ENCODE peak calls at places on chromosome 5, in eight cellular contexts. One of them, this sample, is unnamed.

GRCh38 chr5:177371705-177372533 is 12.3 kb upstream of the SLC34A1 start:
- DNase-seq in brain microvascular endothelial cell: no peak
- DNase-seq in lower lobe of right lung: no peak
- DNase-seq in keratinocyte: no peak
- DNase-seq in neuronal stem cell: no peak
- DNase-seq in foreskin keratinocyte: no peak
- DNase-seq in effector memory CD4-positive, alpha-beta T cell: no peak
- DNase-seq in mammary epithelial cell: no peak
- DNase-seq in this sample: no peak

GRCh38 chr5:115661156-115661555 is 35.3 kb upstream of the TMED7 start:
- DNase-seq in lower lobe of right lung: no peak
- DNase-seq in effector memory CD4-positive, alpha-beta T cell: no peak
- DNase-seq in brain microvascular endothelial cell: peak
- DNase-seq in neuronal stem cell: no peak
- DNase-seq in mammary epithelial cell: no peak
- DNase-seq in foreskin keratinocyte: no peak
- DNase-seq in keratinocyte: no peak
- DNase-seq in this sample: no peak

GRCh38 chr5:89265511-89266169 is 382.7 kb upstream of the MEF2C start:
- DNase-seq in foreskin keratinocyte: peak
- DNase-seq in lower lobe of right lung: no peak
- DNase-seq in brain microvascular endothelial cell: peak
- DNase-seq in effector memory CD4-positive, alpha-beta T cell: no peak
- DNase-seq in neuronal stem cell: no peak
- DNase-seq in keratinocyte: no peak
- DNase-seq in mammary epithelial cell: peak
- DNase-seq in this sample: no peak

GRCh38 chr5:403995-404394 is 39.0 kb upstream of the EXOC3 start:
- DNase-seq in lower lobe of right lung: no peak
- DNase-seq in brain microvascular endothelial cell: no peak
- DNase-seq in mammary epithelial cell: no peak
- DNase-seq in neuronal stem cell: no peak
- DNase-seq in foreskin keratinocyte: no peak
- DNase-seq in keratinocyte: no peak
- DNase-seq in effector memory CD4-positive, alpha-beta T cell: no peak
- DNase-seq in this sample: no peak

GRCh38 chr5:8857051-8857450 is 688.8 kb downstream of the SEMA5A start:
- DNase-seq in mammary epithelial cell: no peak
- DNase-seq in keratinocyte: no peak
- DNase-seq in effector memory CD4-positive, alpha-beta T cell: no peak
- DNase-seq in foreskin keratinocyte: no peak
- DNase-seq in brain microvascular endothelial cell: no peak
- DNase-seq in neuronal stem cell: no peak
- DNase-seq in lower lobe of right lung: no peak
- DNase-seq in this sample: no peak

GRCh38 chr5:18305288-18305899 is 671.1 kb downstream of the TAF11L14 start:
- DNase-seq in keratinocyte: no peak
- DNase-seq in effector memory CD4-positive, alpha-beta T cell: no peak
- DNase-seq in mammary epithelial cell: no peak
- DNase-seq in brain microvascular endothelial cell: peak
- DNase-seq in neuronal stem cell: peak
- DNase-seq in lower lobe of right lung: no peak
- DNase-seq in foreskin keratinocyte: no peak
- DNase-seq in this sample: no peak

GRCh38 chr5:87298687-87299362 is 31.1 kb downstream of the RASA1 start:
- DNase-seq in lower lobe of right lung: no peak
- DNase-seq in mammary epithelial cell: no peak
- DNase-seq in keratinocyte: no peak
- DNase-seq in foreskin keratinocyte: no peak
- DNase-seq in brain microvascular endothelial cell: no peak
- DNase-seq in effector memory CD4-positive, alpha-beta T cell: no peak
- DNase-seq in neuronal stem cell: no peak
- DNase-seq in this sample: no peak

GRCh38 chr5:87400305-87400899 is 12.3 kb downstream of the CCNH start:
- DNase-seq in foreskin keratinocyte: peak
- DNase-seq in lower lobe of right lung: no peak
- DNase-seq in neuronal stem cell: no peak
- DNase-seq in brain microvascular endothelial cell: no peak
- DNase-seq in keratinocyte: no peak
- DNase-seq in mammary epithelial cell: peak
- DNase-seq in effector memory CD4-positive, alpha-beta T cell: no peak
- DNase-seq in this sample: no peak

GRCh38 chr5:123875444-123876264 is 363.7 kb downstream of the CSNK1G3 start:
- DNase-seq in effector memory CD4-positive, alpha-beta T cell: no peak
- DNase-seq in lower lobe of right lung: no peak
- DNase-seq in keratinocyte: no peak
- DNase-seq in neuronal stem cell: peak
- DNase-seq in brain microvascular endothelial cell: no peak
- DNase-seq in mammary epithelial cell: no peak
- DNase-seq in foreskin keratinocyte: no peak
- DNase-seq in this sample: no peak

GRCh38 chr5:168041583-168041982 is 249.9 kb upstream of the WWC1 start:
- DNase-seq in lower lobe of right lung: no peak
- DNase-seq in foreskin keratinocyte: no peak
- DNase-seq in effector memory CD4-positive, alpha-beta T cell: no peak
- DNase-seq in mammary epithelial cell: no peak
- DNase-seq in neuronal stem cell: no peak
- DNase-seq in brain microvascular endothelial cell: no peak
- DNase-seq in keratinocyte: no peak
- DNase-seq in this sample: no peak

GRCh38 chr5:13660072-13660471 is 284.4 kb downstream of the DNAH5 start:
- DNase-seq in effector memory CD4-positive, alpha-beta T cell: no peak
- DNase-seq in lower lobe of right lung: no peak
- DNase-seq in mammary epithelial cell: no peak
- DNase-seq in foreskin keratinocyte: peak
- DNase-seq in keratinocyte: no peak
- DNase-seq in neuronal stem cell: no peak
- DNase-seq in brain microvascular endothelial cell: no peak
- DNase-seq in this sample: no peak

GRCh38 chr5:68953885-68954617 is 139.8 kb upstream of the SLC30A5 start:
- DNase-seq in neuronal stem cell: no peak
- DNase-seq in mammary epithelial cell: no peak
- DNase-seq in lower lobe of right lung: no peak
- DNase-seq in effector memory CD4-positive, alpha-beta T cell: no peak
- DNase-seq in brain microvascular endothelial cell: no peak
- DNase-seq in foreskin keratinocyte: no peak
- DNase-seq in keratinocyte: no peak
- DNase-seq in this sample: no peak

GRCh38 chr5:122697171-122697570 is 77.7 kb upstream of the SNX2 start:
- DNase-seq in keratinocyte: no peak
- DNase-seq in foreskin keratinocyte: no peak
- DNase-seq in lower lobe of right lung: no peak
- DNase-seq in effector memory CD4-positive, alpha-beta T cell: no peak
- DNase-seq in neuronal stem cell: no peak
- DNase-seq in brain microvascular endothelial cell: no peak
- DNase-seq in mammary epithelial cell: no peak
- DNase-seq in this sample: no peak

GRCh38 chr5:179866241-179867078 is 7.8 kb upstream of the MRNIP start:
- DNase-seq in brain microvascular endothelial cell: no peak
- DNase-seq in effector memory CD4-positive, alpha-beta T cell: no peak
- DNase-seq in mammary epithelial cell: no peak
- DNase-seq in foreskin keratinocyte: no peak
- DNase-seq in neuronal stem cell: no peak
- DNase-seq in lower lobe of right lung: no peak
- DNase-seq in keratinocyte: no peak
- DNase-seq in this sample: no peak

GRCh38 chr5:152405145-152405544 is at the start of gene NMUR2:
- DNase-seq in brain microvascular endothelial cell: no peak
- DNase-seq in effector memory CD4-positive, alpha-beta T cell: no peak
- DNase-seq in mammary epithelial cell: no peak
- DNase-seq in neuronal stem cell: peak
- DNase-seq in foreskin keratinocyte: no peak
- DNase-seq in keratinocyte: no peak
- DNase-seq in lower lobe of right lung: no peak
- DNase-seq in this sample: no peak

GRCh38 chr5:5351288-5352089 is 71.0 kb upstream of the ICE1 start:
- DNase-seq in neuronal stem cell: peak
- DNase-seq in brain microvascular endothelial cell: no peak
- DNase-seq in mammary epithelial cell: peak
- DNase-seq in foreskin keratinocyte: peak
- DNase-seq in lower lobe of right lung: no peak
- DNase-seq in effector memory CD4-positive, alpha-beta T cell: no peak
- DNase-seq in keratinocyte: no peak
- DNase-seq in this sample: no peak

GRCh38 chr5:36528588-36528987 is 77.8 kb upstream of the SLC1A3 start:
- DNase-seq in brain microvascular endothelial cell: no peak
- DNase-seq in neuronal stem cell: no peak
- DNase-seq in lower lobe of right lung: no peak
- DNase-seq in foreskin keratinocyte: peak
- DNase-seq in mammary epithelial cell: peak
- DNase-seq in effector memory CD4-positive, alpha-beta T cell: no peak
- DNase-seq in keratinocyte: no peak
- DNase-seq in this sample: no peak

GRCh38 chr5:23494558-23494957 is 12.9 kb upstream of the PRDM9 start:
- DNase-seq in effector memory CD4-positive, alpha-beta T cell: no peak
- DNase-seq in neuronal stem cell: no peak
- DNase-seq in mammary epithelial cell: no peak
- DNase-seq in foreskin keratinocyte: no peak
- DNase-seq in lower lobe of right lung: no peak
- DNase-seq in brain microvascular endothelial cell: no peak
- DNase-seq in keratinocyte: no peak
- DNase-seq in this sample: no peak

GRCh38 chr5:140855772-140856674 is at the start of gene PCDHA10:
- DNase-seq in lower lobe of right lung: no peak
- DNase-seq in mammary epithelial cell: no peak
- DNase-seq in effector memory CD4-positive, alpha-beta T cell: no peak
- DNase-seq in brain microvascular endothelial cell: no peak
- DNase-seq in neuronal stem cell: peak
- DNase-seq in foreskin keratinocyte: no peak
- DNase-seq in keratinocyte: no peak
- DNase-seq in this sample: no peak

GRCh38 chr5:138352722-138353549 is 451 bp downstream of the KDM3B start:
- DNase-seq in foreskin keratinocyte: peak
- DNase-seq in keratinocyte: no peak
- DNase-seq in brain microvascular endothelial cell: peak
- DNase-seq in neuronal stem cell: peak
- DNase-seq in lower lobe of right lung: peak
- DNase-seq in mammary epithelial cell: peak
- DNase-seq in effector memory CD4-positive, alpha-beta T cell: peak
- DNase-seq in this sample: no peak

GRCh38 chr5:132183723-132184122 is 43.9 kb downstream of the P4HA2 start:
- DNase-seq in brain microvascular endothelial cell: peak
- DNase-seq in neuronal stem cell: no peak
- DNase-seq in mammary epithelial cell: no peak
- DNase-seq in foreskin keratinocyte: peak
- DNase-seq in effector memory CD4-positive, alpha-beta T cell: no peak
- DNase-seq in lower lobe of right lung: no peak
- DNase-seq in keratinocyte: no peak
- DNase-seq in this sample: no peak

GRCh38 chr5:151204051-151204450 is 19.8 kb downstream of the CCDC69 start:
- DNase-seq in effector memory CD4-positive, alpha-beta T cell: no peak
- DNase-seq in mammary epithelial cell: no peak
- DNase-seq in brain microvascular endothelial cell: no peak
- DNase-seq in keratinocyte: no peak
- DNase-seq in foreskin keratinocyte: no peak
- DNase-seq in neuronal stem cell: no peak
- DNase-seq in lower lobe of right lung: no peak
- DNase-seq in this sample: no peak

GRCh38 chr5:149731332-149731616 is 1.2 kb downstream of the PPARGC1B start:
- DNase-seq in mammary epithelial cell: no peak
- DNase-seq in neuronal stem cell: no peak
- DNase-seq in brain microvascular endothelial cell: no peak
- DNase-seq in keratinocyte: no peak
- DNase-seq in effector memory CD4-positive, alpha-beta T cell: no peak
- DNase-seq in lower lobe of right lung: no peak
- DNase-seq in foreskin keratinocyte: no peak
- DNase-seq in this sample: no peak
- H3K27ac ChIP-seq in mammary epithelial cell: peak
- H3K27ac ChIP-seq in neuronal stem cell: no peak
- H3K27ac ChIP-seq in brain microvascular endothelial cell: no peak
- H3K27ac ChIP-seq in keratinocyte: peak
- H3K27ac ChIP-seq in effector memory CD4-positive, alpha-beta T cell: peak
- H3K27ac ChIP-seq in lower lobe of right lung: peak
- H3K27ac ChIP-seq in foreskin keratinocyte: peak
- H3K27ac ChIP-seq in this sample: peak

GRCh38 chr5:44987026-44987425 is 178.3 kb downstream of the MRPS30 start:
- DNase-seq in mammary epithelial cell: no peak
- DNase-seq in lower lobe of right lung: no peak
- DNase-seq in brain microvascular endothelial cell: no peak
- DNase-seq in keratinocyte: no peak
- DNase-seq in foreskin keratinocyte: peak
- DNase-seq in neuronal stem cell: no peak
- DNase-seq in effector memory CD4-positive, alpha-beta T cell: no peak
- DNase-seq in this sample: no peak
- H3K27ac ChIP-seq in mammary epithelial cell: no peak
- H3K27ac ChIP-seq in lower lobe of right lung: no peak
- H3K27ac ChIP-seq in brain microvascular endothelial cell: no peak
- H3K27ac ChIP-seq in keratinocyte: no peak
- H3K27ac ChIP-seq in foreskin keratinocyte: no peak
- H3K27ac ChIP-seq in neuronal stem cell: no peak
- H3K27ac ChIP-seq in effector memory CD4-positive, alpha-beta T cell: no peak
- H3K27ac ChIP-seq in this sample: no peak

GRCh38 chr5:169688106-169688505 is 51.0 kb downstream of the DOCK2 start:
- DNase-seq in keratinocyte: no peak
- DNase-seq in neuronal stem cell: no peak
- DNase-seq in foreskin keratinocyte: no peak
- DNase-seq in brain microvascular endothelial cell: no peak
- DNase-seq in lower lobe of right lung: no peak
- DNase-seq in effector memory CD4-positive, alpha-beta T cell: no peak
- DNase-seq in mammary epithelial cell: no peak
- DNase-seq in this sample: no peak
- H3K27ac ChIP-seq in keratinocyte: no peak
- H3K27ac ChIP-seq in neuronal stem cell: no peak
- H3K27ac ChIP-seq in foreskin keratinocyte: no peak
- H3K27ac ChIP-seq in brain microvascular endothelial cell: no peak
- H3K27ac ChIP-seq in lower lobe of right lung: no peak
- H3K27ac ChIP-seq in effector memory CD4-positive, alpha-beta T cell: no peak
- H3K27ac ChIP-seq in mammary epithelial cell: no peak
- H3K27ac ChIP-seq in this sample: no peak

GRCh38 chr5:158233735-158234322 is 374.9 kb upstream of the CLINT1 start:
- DNase-seq in neuronal stem cell: no peak
- DNase-seq in lower lobe of right lung: no peak
- DNase-seq in brain microvascular endothelial cell: no peak
- DNase-seq in effector memory CD4-positive, alpha-beta T cell: no peak
- DNase-seq in mammary epithelial cell: no peak
- DNase-seq in foreskin keratinocyte: no peak
- DNase-seq in keratinocyte: no peak
- DNase-seq in this sample: no peak

GRCh38 chr5:158234323-158235158 is 375.6 kb upstream of the CLINT1 start:
- DNase-seq in brain microvascular endothelial cell: peak
- DNase-seq in neuronal stem cell: no peak
- DNase-seq in mammary epithelial cell: no peak
- DNase-seq in keratinocyte: no peak
- DNase-seq in lower lobe of right lung: no peak
- DNase-seq in foreskin keratinocyte: no peak
- DNase-seq in effector memory CD4-positive, alpha-beta T cell: no peak
- DNase-seq in this sample: no peak

GRCh38 chr5:158236511-158237335 is 377.8 kb upstream of the CLINT1 start:
- DNase-seq in foreskin keratinocyte: peak
- DNase-seq in mammary epithelial cell: no peak
- DNase-seq in lower lobe of right lung: no peak
- DNase-seq in neuronal stem cell: no peak
- DNase-seq in brain microvascular endothelial cell: peak
- DNase-seq in effector memory CD4-positive, alpha-beta T cell: no peak
- DNase-seq in keratinocyte: no peak
- DNase-seq in this sample: no peak

DNA sequence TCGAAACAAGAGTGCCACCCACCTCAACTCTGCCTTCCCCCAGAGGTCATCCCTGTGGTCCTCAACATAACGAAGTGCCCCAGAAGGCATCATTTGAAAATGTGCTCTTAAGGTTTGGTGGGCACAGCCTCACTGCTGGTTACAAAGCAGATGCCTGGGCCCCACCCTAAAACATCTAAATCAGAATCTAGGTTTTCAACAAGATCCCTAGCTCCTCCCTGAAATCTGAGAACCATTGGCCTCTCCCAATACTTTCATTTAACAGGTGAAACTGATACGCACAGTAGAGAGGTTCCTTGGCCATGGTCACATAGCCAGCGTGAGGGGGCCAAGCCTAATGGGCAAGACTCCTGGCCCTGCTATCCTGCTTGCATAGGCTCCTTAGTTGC is 376.2 kb upstream of the CLINT1 start:
- DNase-seq in neuronal stem cell: no peak
- DNase-seq in lower lobe of right lung: no peak
- DNase-seq in mammary epithelial cell: no peak
- DNase-seq in brain microvascular endothelial cell: no peak
- DNase-seq in keratinocyte: no peak
- DNase-seq in foreskin keratinocyte: no peak
- DNase-seq in effector memory CD4-positive, alpha-beta T cell: no peak
- DNase-seq in this sample: no peak
- H3K27ac ChIP-seq in neuronal stem cell: no peak
- H3K27ac ChIP-seq in lower lobe of right lung: no peak
- H3K27ac ChIP-seq in mammary epithelial cell: no peak
- H3K27ac ChIP-seq in brain microvascular endothelial cell: peak
- H3K27ac ChIP-seq in keratinocyte: no peak
- H3K27ac ChIP-seq in foreskin keratinocyte: no peak
- H3K27ac ChIP-seq in effector memory CD4-positive, alpha-beta T cell: no peak
- H3K27ac ChIP-seq in this sample: no peak

This sample was measured in epithelial cell of prostate.